ENCODE peak calls at places on chromosome 5, in six cellular contexts. J is Daoy, Q is ovary, T is left ventricle myocardium superior, M is globus pallidus, C is HuH-7.5. Z is an unnamed sample.
A peak's percentile ranks its signal among the peaks of the same experiment; 100 is the strongest.

GRCh38 chr5:57066921-57067914 is 106.6 kb upstream of the GPBP1 start:
- DNase-seq in J (no peak), Q (no peak), T (no peak), M (no peak), C (no peak), Z (no peak)

GRCh38 chr5:134993161-134993560 is 25.5 kb downstream of the CATSPER3 start:
- DNase-seq in J (no peak), Q (no peak), T (no peak), M (no peak), C (no peak), Z (no peak)

GRCh38 chr5:38450627-38451371 is 105.6 kb downstream of the LIFR start:
- DNase-seq in J (no peak), Q (no peak), T (peak; percentile 41), M (no peak), C (no peak), Z (no peak)

GRCh38 chr5:102811962-102812361 is 56.9 kb downstream of the PAM start:
- DNase-seq in J (peak; percentile 65), Q (no peak), T (no peak), M (no peak), C (no peak), Z (peak; percentile 68)

GRCh38 chr5:112270299-112271293 is 148.5 kb downstream of the EPB41L4A start:
- DNase-seq in J (no peak), Q (no peak), T (no peak), M (no peak), C (no peak), Z (no peak)

GRCh38 chr5:147479949-147480348 is 29.9 kb downstream of the DPYSL3 start:
- DNase-seq in J (peak; percentile 36), Q (no peak), T (no peak), M (no peak), C (no peak), Z (peak; percentile 48)

GRCh38 chr5:134511796-134512660 is 13.4 kb upstream of the JADE2 start:
- DNase-seq in J (peak; percentile 52), Q (peak; percentile 94), T (peak; percentile 79), M (no peak), C (no peak), Z (peak; percentile 53)

GRCh38 chr5:94969174-94969573 is 315.7 kb downstream of the MCTP1 start:
- DNase-seq in J (peak; percentile 15), Q (no peak), T (no peak), M (no peak), C (no peak), Z (peak; percentile 18)

GRCh38 chr5:168159425-168159824 is 132.0 kb upstream of the WWC1 start:
- DNase-seq in J (no peak), Q (no peak), T (no peak), M (no peak), C (no peak), Z (no peak)

GRCh38 chr5:7815757-7816534 is 35.0 kb downstream of the CFAP90 start:
- DNase-seq in J (peak; percentile 86), Q (peak; percentile 82), T (peak; percentile 88), M (peak; percentile 74), C (peak; percentile 73), Z (peak; percentile 56)

GRCh38 chr5:80182802-80183645 is 72.8 kb downstream of the SERINC5 start:
- DNase-seq in J (no peak), Q (no peak), T (no peak), M (no peak), C (no peak), Z (no peak)

GRCh38 chr5:155193018-155193417 is 179.5 kb downstream of the KIF4B start:
- DNase-seq in J (no peak), Q (no peak), T (no peak), M (no peak), C (no peak), Z (no peak)

GRCh38 chr5:132684496-132684895 is 10.7 kb downstream of the IL4 start:
- DNase-seq in J (no peak), Q (no peak), T (no peak), M (no peak), C (no peak), Z (no peak)

GRCh38 chr5:139389701-139390638 is at the start of gene MZB1:
- DNase-seq in J (no peak), Q (no peak), T (no peak), M (no peak), C (no peak), Z (no peak)

GRCh38 chr5:34487202-34487879 is 168.8 kb upstream of the RAI14 start:
- DNase-seq in J (peak; percentile 61), Q (no peak), T (no peak), M (no peak), C (peak; percentile 84), Z (peak; percentile 27)

GRCh38 chr5:76403963-76404693 is 1.0 kb downstream of the IQGAP2 start:
- DNase-seq in J (peak; percentile 6), Q (no peak), T (peak; percentile 50), M (no peak), C (peak; percentile 46), Z (no peak)

GRCh38 chr5:58891072-58891970 is 308.4 kb downstream of the RAB3C start:
- DNase-seq in J (peak; percentile 90), Q (peak; percentile 89), T (peak; percentile 71), M (peak; percentile 65), C (peak; percentile 53), Z (peak; percentile 86)